ENCODE peak calls at places on chromosome 13, in seven cellular contexts. F is GDM1; M is NCI-H1092; I is ureter; X is KG1; B is HFF-Myc; D is activated T-cell treated with anti-CD3 and anti-CD28 coated beads, Interleukin-2, amount 50 U/mL, for 24 hours. Y is an unnamed sample.

GRCh38 chr13:85812282-85812681 is 13.1 kb upstream of the SLITRK6 start:
- DNase-seq in B (no peak), I (no peak), D (no peak), M (no peak), F (no peak), X (no peak), Y (no peak)

GRCh38 chr13:22871248-22871647 is 309.5 kb upstream of the SGCG start:
- DNase-seq in F (no peak), B (no peak), D (no peak), I (no peak), X (no peak), M (no peak), Y (no peak)

GRCh38 chr13:89199138-89199537 is 1528.0 kb downstream of the SLITRK5 start:
- DNase-seq in M (no peak), B (no peak), D (no peak), X (no peak), F (no peak), I (no peak), Y (no peak)

GRCh38 chr13:58531614-58532013 is 900.1 kb downstream of the PCDH17 start:
- DNase-seq in I (no peak), X (no peak), B (no peak), F (no peak), M (no peak), D (no peak), Y (no peak)

GRCh38 chr13:100674363-100674847 is at the start of gene TMTC4:
- DNase-seq in F (peak), D (no peak), M (no peak), X (no peak), I (no peak), B (no peak), Y (no peak)

GRCh38 chr13:69619651-69620050 is 488.0 kb upstream of the ATXN8OS start:
- DNase-seq in I (no peak), B (no peak), M (no peak), D (no peak), F (no peak), X (no peak), Y (no peak)

GRCh38 chr13:106917024-106917491 is 349.1 kb upstream of the ARGLU1 start:
- DNase-seq in D (no peak), X (no peak), B (no peak), F (no peak), I (no peak), M (no peak), Y (no peak)

GRCh38 chr13:44662515-44662914 is 86.4 kb upstream of the TSC22D1 start:
- DNase-seq in D (no peak), B (no peak), X (no peak), I (no peak), M (no peak), F (no peak), Y (no peak)

GRCh38 chr13:92460479-92460878 is 766.1 kb upstream of the GPC6 start:
- DNase-seq in B (no peak), I (no peak), M (no peak), X (no peak), F (no peak), D (no peak), Y (no peak)

GRCh38 chr13:113671066-113672001 is 4.3 kb downstream of the GRK1 start:
- DNase-seq in B (no peak), X (no peak), M (no peak), F (no peak), I (no peak), D (peak), Y (no peak)

GRCh38 chr13:109781384-109782065 is 4.9 kb downstream of the IRS2 start:
- DNase-seq in F (no peak), B (no peak), I (no peak), M (no peak), D (no peak), X (no peak), Y (peak)

GRCh38 chr13:60427285-60427684 is 30.3 kb downstream of the TDRD3 start:
- DNase-seq in D (no peak), X (no peak), I (no peak), F (no peak), M (no peak), B (no peak), Y (no peak)

GRCh38 chr13:40515702-40516101 is 150.7 kb downstream of the FOXO1 start:
- DNase-seq in X (no peak), B (no peak), D (no peak), M (no peak), F (no peak), I (no peak), Y (no peak)

GRCh38 chr13:54845351-54845965 is 1816.8 kb downstream of the OLFM4 start:
- DNase-seq in D (no peak), M (peak), I (no peak), F (no peak), B (no peak), X (no peak), Y (no peak)

GRCh38 chr13:97892717-97893116 is 60.8 kb upstream of the IPO5 start:
- DNase-seq in X (no peak), D (no peak), B (no peak), I (no peak), M (no peak), F (no peak), Y (no peak)

GRCh38 chr13:36986462-36987240 is 12.5 kb downstream of the ALG5 start:
- DNase-seq in F (no peak), D (no peak), I (no peak), M (no peak), X (no peak), B (peak), Y (no peak)

GRCh38 chr13:102774210-102774560 is 599 bp upstream of the TEX30 start:
- DNase-seq in I (no peak), F (no peak), B (no peak), M (no peak), X (no peak), D (no peak), Y (no peak)

GRCh38 chr13:36130542-36131214 is 504 bp downstream of the DCLK1 start:
- DNase-seq in F (no peak), I (no peak), M (peak), X (no peak), B (no peak), D (no peak), Y (no peak)

GRCh38 chr13:30737511-30738342 is 2.4 kb downstream of the ALOX5AP start:
- DNase-seq in B (no peak), I (no peak), M (no peak), F (peak), X (no peak), D (no peak), Y (no peak)

GRCh38 chr13:68380041-68380973 is 1150.2 kb upstream of the PCDH9 start:
- DNase-seq in M (no peak), I (no peak), F (no peak), B (no peak), X (no peak), D (no peak), Y (no peak)

GRCh38 chr13:25771641-25772478 is 280.0 kb downstream of the SHISA2 start:
- DNase-seq in M (no peak), X (no peak), I (no peak), F (no peak), D (no peak), B (no peak), Y (no peak)

GRCh38 chr13:50576156-50576555 is 267.3 kb downstream of the DLEU7 start:
- DNase-seq in M (peak), I (no peak), F (no peak), B (no peak), X (no peak), D (no peak), Y (peak)

GRCh38 chr13:59914556-59914955 is 249.2 kb downstream of the DIAPH3 start:
- DNase-seq in D (no peak), I (no peak), X (no peak), B (no peak), M (no peak), F (no peak), Y (no peak)

GRCh38 chr13:42048625-42049453 is at the start of gene DGKH:
- DNase-seq in B (no peak), D (peak), X (no peak), I (peak), F (peak), M (peak), Y (no peak)

GRCh38 chr13:42895781-42896180 is 96.3 kb downstream of the EPSTI1 start:
- DNase-seq in M (no peak), B (no peak), D (no peak), X (no peak), F (peak), I (no peak), Y (no peak)